ENCODE peak calls at places on chromosomes 16 and 17, in five cellular contexts. One of them, this sample, is unnamed.

GRCh38 chr16:67800252-67801046 is 5.9 kb downstream of the RANBP10 start:
- DNase-seq in uterus: no peak
- DNase-seq in neuronal stem cell: no peak
- DNase-seq in anterior cingulate cortex: no peak
- DNase-seq in HTR-8/SVneo: no peak
- DNase-seq in this sample: peak

GRCh38 chr17:57834146-57834741 is 15.6 kb downstream of the MRPS23 start:
- DNase-seq in uterus: no peak
- DNase-seq in neuronal stem cell: no peak
- DNase-seq in anterior cingulate cortex: no peak
- DNase-seq in HTR-8/SVneo: no peak
- DNase-seq in this sample: no peak

GRCh38 chr17:76268015-76268749 is 3.0 kb downstream of the UBALD2 start:
- DNase-seq in uterus: peak
- DNase-seq in neuronal stem cell: no peak
- DNase-seq in anterior cingulate cortex: peak
- DNase-seq in HTR-8/SVneo: no peak
- DNase-seq in this sample: peak

GRCh38 chr17:1188812-1189211 is 9.0 kb upstream of the ABR start:
- DNase-seq in uterus: peak
- DNase-seq in neuronal stem cell: no peak
- DNase-seq in anterior cingulate cortex: no peak
- DNase-seq in HTR-8/SVneo: no peak
- DNase-seq in this sample: peak

GRCh38 chr17:62996221-62996620 is 30.2 kb downstream of the TANC2 start:
- DNase-seq in uterus: no peak
- DNase-seq in neuronal stem cell: no peak
- DNase-seq in anterior cingulate cortex: no peak
- DNase-seq in HTR-8/SVneo: no peak
- DNase-seq in this sample: no peak

GRCh38 chr16:31404353-31405064 is 11.4 kb downstream of the ITGAD start:
- DNase-seq in uterus: no peak
- DNase-seq in neuronal stem cell: no peak
- DNase-seq in anterior cingulate cortex: no peak
- DNase-seq in HTR-8/SVneo: peak
- DNase-seq in this sample: no peak

GRCh38 chr16:26957283-26957859 is 109.4 kb upstream of the C16orf82 start:
- DNase-seq in uterus: no peak
- DNase-seq in neuronal stem cell: no peak
- DNase-seq in anterior cingulate cortex: no peak
- DNase-seq in HTR-8/SVneo: no peak
- DNase-seq in this sample: no peak

GRCh38 chr16:27430512-27430911 is 28.5 kb downstream of the IL21R start:
- DNase-seq in uterus: no peak
- DNase-seq in neuronal stem cell: no peak
- DNase-seq in anterior cingulate cortex: no peak
- DNase-seq in HTR-8/SVneo: no peak
- DNase-seq in this sample: no peak

GRCh38 chr16:83113317-83113716 is 486.5 kb downstream of the CDH13 start:
- DNase-seq in uterus: no peak
- DNase-seq in neuronal stem cell: peak
- DNase-seq in anterior cingulate cortex: peak
- DNase-seq in HTR-8/SVneo: peak
- DNase-seq in this sample: no peak

GRCh38 chr17:56973520-56973919 is 4.4 kb upstream of the SCPEP1 start:
- DNase-seq in uterus: no peak
- DNase-seq in neuronal stem cell: no peak
- DNase-seq in anterior cingulate cortex: no peak
- DNase-seq in HTR-8/SVneo: no peak
- DNase-seq in this sample: no peak

GRCh38 chr17:32519769-32520701 is 33.2 kb downstream of the CDK5R1 start:
- DNase-seq in uterus: no peak
- DNase-seq in neuronal stem cell: peak
- DNase-seq in anterior cingulate cortex: no peak
- DNase-seq in HTR-8/SVneo: no peak
- DNase-seq in this sample: peak